ENCODE peak calls at places on chromosomes 3 and 15, in seven cellular contexts. T, P, O, F, E, M and J are unnamed samples.

GRCh38 chr15:79680721-79681120 is 216.1 kb downstream of the MTHFS start:
- DNase-seq in T (no peak), P (no peak), E (peak; percentile 74), M (no peak), O (no peak), F (peak; percentile 72), J (peak; percentile 80)

GRCh38 chr3:127485396-127486170 is 105.0 kb downstream of the TPRA1 start:
- DNase-seq in E (no peak), P (no peak), M (no peak), O (no peak), T (no peak), F (no peak), J (no peak)

GRCh38 chr3:196662033-196662432 is 22.5 kb downstream of the NRROS start:
- DNase-seq in F (no peak), O (no peak), T (no peak), M (no peak), E (no peak), P (no peak), J (no peak)

GRCh38 chr3:72523409-72524172 is 324.7 kb downstream of the SHQ1 start:
- DNase-seq in M (no peak), F (no peak), T (peak; percentile 39), O (no peak), P (peak; percentile 45), E (no peak), J (no peak)

GRCh38 chr3:143751643-143752178 is 96.6 kb downstream of the SLC9A9 start:
- DNase-seq in F (no peak), T (no peak), E (no peak), P (no peak), O (no peak), M (peak; percentile 17), J (no peak)

GRCh38 chr3:158771982-158772381 is 29.9 kb upstream of the MFSD1 start:
- DNase-seq in F (no peak), T (no peak), E (no peak), O (no peak), P (no peak), M (no peak), J (no peak)

GRCh38 chr3:16101295-16102186 is 72.9 kb upstream of the GALNT15 start:
- DNase-seq in E (peak; percentile 31), O (no peak), F (no peak), M (no peak), T (no peak), P (peak; percentile 65), J (no peak)

GRCh38 chr15:22262613-22263020 is 182.3 kb downstream of the OR4M2 start:
- DNase-seq in P (peak; percentile 46), O (peak; percentile 63), F (no peak), E (peak; percentile 46), M (peak; percentile 29), T (peak; percentile 60), J (no peak)

GRCh38 chr3:141644931-141645330 is 93.2 kb upstream of the RNF7 start:
- DNase-seq in F (peak; percentile 41), P (peak; percentile 87), T (peak; percentile 72), E (peak; percentile 47), O (peak; percentile 82), M (peak; percentile 64), J (peak; percentile 81)

GRCh38 chr3:104547040-104547439 is 819.7 kb upstream of the ALCAM start:
- DNase-seq in E (no peak), M (no peak), P (no peak), O (no peak), T (no peak), F (no peak), J (no peak)

GRCh38 chr3:193499152-193499551 is 55.5 kb downstream of the ATP13A4 start:
- DNase-seq in T (no peak), P (no peak), M (no peak), F (no peak), E (no peak), O (no peak), J (no peak)

GRCh38 chr3:73600293-73600938 is 24.3 kb downstream of the PDZRN3 start:
- DNase-seq in M (no peak), O (no peak), F (peak; percentile 37), T (no peak), E (no peak), P (no peak), J (peak; percentile 78)

GRCh38 chr15:63210151-63211051 is 21.0 kb downstream of the RAB8B start:
- DNase-seq in O (no peak), P (no peak), F (no peak), M (no peak), T (no peak), E (no peak), J (no peak)

GRCh38 chr3:6112546-6112945 is 748.4 kb upstream of the GRM7 start:
- DNase-seq in P (no peak), T (no peak), E (no peak), F (no peak), M (no peak), O (no peak), J (no peak)

GRCh38 chr3:82133070-82133606 is 371.7 kb upstream of the GBE1 start:
- DNase-seq in E (peak; percentile 43), F (peak; percentile 68), M (peak; percentile 36), T (peak; percentile 46), P (peak; percentile 48), O (peak; percentile 70), J (peak; percentile 87)

GRCh38 chr3:132642539-132642847 is 17.1 kb downstream of the ACAD11 start:
- DNase-seq in O (no peak), P (no peak), T (no peak), F (no peak), E (no peak), M (no peak), J (no peak)

GRCh38 chr3:46711305-46711704 is 6.4 kb downstream of the PRSS50 start:
- DNase-seq in M (no peak), P (no peak), O (no peak), F (no peak), E (no peak), T (no peak), J (no peak)

GRCh38 chr3:71104090-71104489 is 479.4 kb downstream of the FOXP1 start:
- DNase-seq in M (no peak), P (no peak), F (peak; percentile 93), E (no peak), T (no peak), O (no peak), J (peak; percentile 92)

DNA sequence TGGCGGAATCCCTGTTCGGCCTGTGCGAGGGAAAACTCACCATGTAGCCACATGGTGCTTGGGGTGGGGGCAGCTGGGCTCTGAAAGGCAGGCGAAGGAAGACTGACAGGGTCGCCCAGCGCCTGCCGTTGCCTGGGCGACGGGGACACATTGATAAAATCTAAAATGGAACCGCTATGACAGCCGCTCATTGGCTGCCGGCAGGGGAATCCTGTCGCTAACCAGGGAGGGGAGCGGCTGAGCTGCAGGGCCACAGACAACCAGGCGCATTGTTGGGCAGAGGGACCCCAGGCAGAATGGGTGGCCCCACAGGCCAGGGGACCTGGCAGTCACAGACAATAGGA is 30.3 kb downstream of the IQSEC1 start:
- DNase-seq in P (no peak), O (no peak), F (no peak), M (no peak), T (no peak), E (no peak), J (no peak)
- H3K4me3 ChIP-seq in P (no peak overlapping the region), O (no peak overlapping the region), F (no peak overlapping the region), M (no peak overlapping the region), T (no peak overlapping the region), E (no peak overlapping the region), J (no peak overlapping the region)

DNA sequence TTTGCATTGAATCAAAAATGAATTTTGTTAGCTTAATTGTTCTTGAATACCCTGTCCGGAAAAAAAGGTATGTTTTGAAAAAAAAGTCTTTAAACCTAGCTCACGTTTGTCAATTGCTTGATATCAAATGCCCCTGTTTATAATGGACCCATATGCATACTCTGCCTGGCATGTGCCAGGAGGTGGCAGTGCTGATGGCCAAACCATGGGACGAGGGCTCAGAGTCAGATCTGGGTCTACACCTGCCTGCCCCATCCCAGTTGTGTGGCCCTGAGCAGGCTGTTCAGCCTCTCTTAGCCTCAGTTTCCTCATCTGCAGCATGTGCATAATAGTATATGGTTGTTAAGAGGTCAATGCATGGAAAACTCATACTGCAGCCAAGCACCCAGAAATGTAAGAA is 38.8 kb downstream of the PRKCD start:
- DNase-seq in O (no peak), T (no peak), P (no peak), M (no peak), E (no peak), F (no peak), J (no peak)
- TF ChIP-seq CTCF in O (no peak), T (no peak), P (no peak), M (no peak), E (no peak), F (peak; percentile 7), J (no peak)

GRCh38 chr15:90037961-90038633 is 37.0 kb downstream of the ZNF710 start:
- DNase-seq in E (no peak), M (no peak), P (no peak), T (no peak), O (no peak), F (no peak), J (peak; percentile 64)
- H3K4me3 ChIP-seq in E (no peak overlapping the region), M (no peak overlapping the region), P (no peak overlapping the region), T (no peak overlapping the region), O (no peak overlapping the region), F (no peak overlapping the region), J (no peak overlapping the region)

GRCh38 chr15:74390552-74391288 is 23.3 kb upstream of the CYP11A1 start:
- DNase-seq in P (no peak), F (no peak), T (no peak), E (no peak), O (no peak), M (no peak), J (no peak)
- TF ChIP-seq CTCF in P (no peak), F (no peak), T (no peak), E (no peak), O (no peak), M (no peak), J (no peak)

DNA sequence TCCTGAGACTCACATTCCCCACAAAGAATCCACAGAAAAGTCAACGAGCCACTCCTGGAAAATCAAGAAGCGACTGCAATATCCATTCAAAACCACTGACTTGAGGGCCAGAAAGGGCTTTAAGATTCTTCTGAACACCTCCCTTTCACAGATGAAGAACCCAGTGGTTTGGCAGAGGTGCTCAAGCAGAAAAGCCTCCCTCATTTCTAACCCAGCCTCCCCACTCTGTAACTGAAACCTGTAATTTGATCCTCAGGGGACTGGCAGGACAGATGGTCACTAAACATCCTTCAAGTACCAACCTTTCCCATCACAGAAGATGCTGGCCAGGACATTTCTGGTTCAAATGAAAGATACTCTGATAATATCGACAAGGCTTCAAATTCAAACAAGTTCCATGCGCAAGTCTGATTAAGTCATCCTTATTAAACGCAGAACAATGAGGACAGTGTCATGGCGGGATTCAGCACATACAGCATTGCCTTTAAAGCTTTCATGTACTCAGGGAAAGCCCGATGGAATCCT is 5.5 kb downstream of the SEMA5B start:
- DNase-seq in F (no peak), P (no peak), M (no peak), E (no peak), T (no peak), O (no peak), J (no peak)
- H3K4me3 ChIP-seq in F (no peak overlapping the region), P (no peak overlapping the region), M (no peak overlapping the region), E (no peak overlapping the region), T (no peak overlapping the region), O (no peak overlapping the region), J (no peak overlapping the region)

GRCh38 chr3:42118762-42119361 is 27.7 kb downstream of the TRAK1 start:
- DNase-seq in F (peak; percentile 50), P (peak; percentile 42), M (no peak), O (peak; percentile 72), E (peak; percentile 72), T (peak; percentile 54), J (peak; percentile 72)
- TF ChIP-seq CTCF in F (peak; percentile 54), P (peak; percentile 36), M (no peak), O (peak; percentile 53), E (peak; percentile 63), T (peak; percentile 43), J (peak; percentile 64)